ENCODE peak calls at places on chromosomes 16 and 17, in six cellular contexts. L is RWPE2, H is A673, Q is neural progenitor cell, C is spleen, A is adrenal gland. D is an unnamed sample.

GRCh38 chr16:3912897-3913296 is 32.4 kb upstream of the CREBBP start:
- DNase-seq in L (no peak), H (no peak), Q (no peak), C (no peak), A (no peak), D (no peak)

GRCh38 chr16:35730251-35730650 is 2270.8 kb downstream of the TP53TG3F start:
- DNase-seq in L (no peak), H (no peak), Q (no peak), C (no peak), A (no peak), D (no peak)

GRCh38 chr16:634996-635395 is 1.1 kb downstream of the METTL26 start:
- DNase-seq in L (no peak), H (no peak), Q (no peak), C (peak; percentile 82), A (peak; percentile 41), D (peak; percentile 23)

GRCh38 chr17:58911741-58912343 is 156.2 kb downstream of the PPM1E start:
- DNase-seq in L (no peak), H (no peak), Q (peak; percentile 26), C (no peak), A (no peak), D (no peak)

GRCh38 chr17:18888766-18889290 is 30.9 kb downstream of the PRPSAP2 start:
- DNase-seq in L (no peak), H (no peak), Q (no peak), C (no peak), A (no peak), D (no peak)

GRCh38 chr16:24015923-24016322 is 180.1 kb downstream of the PRKCB start:
- DNase-seq in L (no peak), H (peak; percentile 32), Q (no peak), C (no peak), A (no peak), D (no peak)

GRCh38 chr16:53999123-53999522 is 287.5 kb downstream of the IRX3 start:
- DNase-seq in L (no peak), H (no peak), Q (peak; percentile 32), C (no peak), A (no peak), D (no peak)

GRCh38 chr16:75258807-75259141 is 7.3 kb upstream of the BCAR1 start:
- DNase-seq in L (no peak), H (no peak), Q (no peak), C (no peak), A (no peak), D (no peak)

GRCh38 chr17:52653014-52653413 is 494.5 kb upstream of the CA10 start:
- DNase-seq in L (no peak), H (no peak), Q (no peak), C (no peak), A (no peak), D (no peak)

GRCh38 chr17:49378311-49378710 is 16.3 kb upstream of the ZNF652 start:
- DNase-seq in L (no peak), H (no peak), Q (no peak), C (peak; percentile 12), A (no peak), D (no peak)

GRCh38 chr16:6032438-6032837 is 934.8 kb upstream of the EEF2KMT start:
- DNase-seq in L (no peak), H (no peak), Q (no peak), C (no peak), A (no peak), D (no peak)

GRCh38 chr16:11410382-11411058 is 65.3 kb downstream of the RMI2 start:
- DNase-seq in L (no peak), H (peak; percentile 35), Q (no peak), C (no peak), A (no peak), D (no peak)

GRCh38 chr17:33234233-33234632 is 58.9 kb downstream of the ASIC2 start:
- DNase-seq in L (no peak), H (no peak), Q (no peak), C (no peak), A (no peak), D (no peak)

GRCh38 chr16:89574681-89575246 is 794 bp upstream of the CPNE7 start:
- DNase-seq in L (peak; percentile 65), H (peak; percentile 87), Q (peak; percentile 93), C (peak; percentile 85), A (peak; percentile 41), D (peak; percentile 51)

GRCh38 chr17:48553190-48553547 is 8.3 kb upstream of the HOXB2 start:
- DNase-seq in L (no peak), H (no peak), Q (no peak), C (no peak), A (no peak), D (no peak)

GRCh38 chr17:57894848-57895247 is 45.0 kb upstream of the MRPS23 start:
- DNase-seq in L (no peak), H (no peak), Q (no peak), C (no peak), A (no peak), D (no peak)

GRCh38 chr17:57890857-57891232 is 41.0 kb upstream of the MRPS23 start:
- DNase-seq in L (no peak), H (no peak), Q (no peak), C (no peak), A (peak; percentile 61), D (peak; percentile 59)

GRCh38 chr17:57895382-57896060 is 45.7 kb upstream of the MRPS23 start:
- DNase-seq in L (no peak), H (no peak), Q (no peak), C (no peak), A (no peak), D (peak; percentile 64)

GRCh38 chr17:57892146-57892819 is 42.4 kb upstream of the MRPS23 start:
- DNase-seq in L (no peak), H (peak; percentile 90), Q (peak; percentile 91), C (peak; percentile 95), A (peak; percentile 95), D (peak; percentile 87)

GRCh38 chr17:57892820-57893595 is 43.2 kb upstream of the MRPS23 start:
- DNase-seq in L (peak; percentile 89), H (peak; percentile 48), Q (peak; percentile 80), C (peak; percentile 90), A (peak; percentile 98), D (peak; percentile 94)
- TF ChIP-seq CTCF in L (peak; percentile 60), H (no peak), Q (no peak), C (no peak), A (no peak), D (no peak)

DNA sequence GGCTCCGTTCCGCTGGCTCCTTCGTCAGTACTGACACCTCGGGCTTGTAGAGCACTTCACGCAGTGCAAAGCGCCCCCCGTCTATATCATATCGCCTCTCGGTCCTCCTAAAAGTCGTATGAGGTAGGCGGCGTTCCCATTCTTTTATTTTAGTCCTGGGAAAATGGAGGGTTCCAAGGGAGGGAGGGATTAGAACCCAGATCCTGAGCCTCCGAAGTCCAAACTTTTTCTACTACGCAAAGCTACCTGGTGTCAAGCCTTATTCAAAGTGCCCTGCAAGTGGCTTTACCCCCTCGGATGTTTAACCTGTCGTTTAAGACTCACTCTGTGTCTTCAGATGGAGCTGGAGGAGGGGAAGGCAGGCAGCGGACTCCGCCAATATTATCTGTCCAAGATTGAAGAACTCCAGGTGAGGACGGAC is 348 bp upstream of the FTSJ3 start:
- DNase-seq in L (no peak), H (no peak), Q (no peak), C (no peak), A (peak; percentile 30), D (no peak)
- H3K36me3 ChIP-seq in L (peaks cover 82% of the 10 kb centered on the region), H (peaks cover 72% of the 10 kb centered on the region), Q (peaks cover 5% of the 10 kb centered on the region), C (peaks cover 63% of the 10 kb centered on the region), A (peaks cover 70% of the 10 kb centered on the region), D (peaks cover 76% of the 10 kb centered on the region)

DNA sequence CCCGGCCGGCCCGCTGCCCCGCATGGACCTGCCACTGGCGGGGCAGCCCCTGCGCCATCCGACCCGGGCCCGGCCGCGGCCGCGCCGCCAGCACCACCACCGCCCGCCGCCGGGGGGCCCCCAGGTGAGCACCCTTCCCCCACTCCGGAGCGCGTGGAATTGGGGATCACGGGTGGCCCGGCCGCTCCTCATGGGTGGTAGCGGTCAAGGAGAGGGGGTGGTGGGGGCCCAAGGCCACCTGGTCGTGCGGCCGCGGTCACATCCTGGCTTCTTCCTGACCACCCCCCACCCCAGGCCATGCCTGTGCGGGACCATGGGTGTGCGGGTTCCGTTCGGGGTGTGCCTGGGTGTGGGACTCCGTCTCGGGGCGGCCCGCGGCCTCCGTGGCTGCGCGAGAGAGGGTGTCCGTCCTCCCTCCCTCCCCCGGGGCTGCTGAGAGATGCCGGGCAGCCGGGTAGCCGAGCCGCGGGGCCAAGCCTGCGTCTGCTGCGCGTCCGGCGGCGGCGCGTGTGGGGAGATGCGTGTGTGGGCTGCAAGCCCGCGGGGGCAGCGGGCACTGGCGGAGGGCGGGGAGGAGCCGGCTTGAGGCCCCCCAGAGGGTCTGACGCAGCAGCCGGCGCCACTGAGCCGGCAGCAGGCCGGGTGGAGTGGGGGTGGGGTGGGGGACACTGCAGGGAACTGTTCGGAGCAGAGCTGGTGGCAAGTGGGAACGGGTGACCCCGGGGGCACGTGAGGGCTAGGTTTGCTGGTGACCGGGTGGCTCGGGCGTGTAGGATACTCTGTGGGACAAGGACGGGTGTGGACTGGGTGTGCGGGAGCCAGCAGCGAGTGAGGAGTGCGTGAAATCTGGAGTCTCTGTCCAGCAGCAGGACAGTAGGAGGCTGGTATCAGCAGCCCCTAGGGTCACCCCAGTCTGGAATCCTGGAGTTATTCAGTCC is 6.7 kb downstream of the ACD start:
- DNase-seq in L (no peak), H (peak; percentile 60), Q (peak; percentile 51), C (no peak), A (no peak), D (peak; percentile 18)
- TF ChIP-seq CTCF in L (peak; percentile 35), H (peak; percentile 21), Q (peak; percentile 40), C (no peak), A (peak; percentile 17), D (no peak)

GRCh38 chr17:44049294-44050080 is 17.0 kb downstream of the LSM12 start:
- DNase-seq in L (no peak), H (no peak), Q (no peak), C (no peak), A (no peak), D (no peak)

GRCh38 chr17:44059101-44059892 is 7.2 kb downstream of the LSM12 start:
- DNase-seq in L (no peak), H (no peak), Q (no peak), C (no peak), A (no peak), D (no peak)

DNA sequence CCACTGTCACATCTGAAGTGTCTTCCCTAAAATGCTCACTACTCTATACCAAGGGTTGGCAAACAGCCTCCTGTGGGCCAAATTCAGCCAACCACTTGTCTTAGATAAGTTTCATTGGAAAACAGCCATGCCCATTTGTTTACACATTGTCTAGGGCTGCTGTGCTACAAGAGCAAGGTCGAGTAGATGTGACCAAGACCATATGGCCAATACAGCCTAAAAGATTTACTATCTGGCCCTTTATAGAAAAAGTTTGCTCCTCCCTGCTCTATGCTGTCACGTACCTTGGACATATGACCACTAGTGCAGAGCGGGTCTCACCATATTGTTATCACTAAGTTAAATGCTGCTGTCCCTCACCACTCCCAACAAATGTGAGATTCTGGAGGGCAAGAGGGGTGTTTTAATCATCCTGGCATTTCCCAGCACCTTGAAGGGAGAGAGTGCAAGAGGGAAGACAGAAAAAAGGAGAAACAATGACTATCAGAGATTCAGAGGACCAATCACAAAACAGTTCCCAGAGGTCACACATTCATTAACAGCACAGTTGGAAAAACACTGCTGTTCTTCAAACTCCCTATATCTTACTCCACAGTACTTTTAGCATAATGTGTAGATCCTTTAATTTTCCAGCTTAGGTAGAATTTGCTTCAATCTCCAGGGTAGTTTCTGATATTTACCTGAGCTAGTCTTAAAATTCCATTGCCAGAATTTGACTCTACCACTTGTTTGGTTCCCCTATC is 13.2 kb downstream of the LSM12 start:
- DNase-seq in L (no peak), H (no peak), Q (no peak), C (no peak), A (no peak), D (no peak)
- H3K36me3 ChIP-seq in L (peaks cover 87% of the 10 kb centered on the region), H (peaks cover 20% of the 10 kb centered on the region), Q (no peaks in the 10 kb centered on the region), C (peaks cover 53% of the 10 kb centered on the region), A (peaks cover 44% of the 10 kb centered on the region), D (peaks cover 94% of the 10 kb centered on the region)